ENCODE peak calls at places on chromosomes 4 and X, in four cellular contexts. I is CD4-positive, alpha-beta T cell; N is H1; J is fibroblast of mammary gland. V is an unnamed sample.
A peak's percentile ranks its signal among the peaks of the same experiment; 100 is the strongest.

GRCh38 chr4:98447648-98448047 is 186.5 kb downstream of the RAP1GDS1 start:
- DNase-seq in I (no peak), J (no peak), N (no peak), V (no peak)

GRCh38 chr4:22474636-22475310 is 41.1 kb downstream of the ADGRA3 start:
- DNase-seq in J (peak; percentile 45), N (no peak), I (no peak), V (no peak)

GRCh38 chr4:2500547-2500946 is 31.6 kb downstream of the RNF4 start:
- DNase-seq in I (no peak), J (peak; percentile 30), N (no peak), V (no peak)

GRCh38 chrX:48498374-48498809 is 10.4 kb upstream of the PORCN start:
- DNase-seq in N (no peak), J (peak; percentile 89), I (no peak), V (no peak)

GRCh38 chr4:53962516-53963225 is 101.7 kb downstream of the CHIC2 start:
- DNase-seq in I (no peak), J (peak; percentile 89), N (no peak), V (no peak)

GRCh38 chr4:122576261-122577188 is 44.3 kb downstream of the IL21 start:
- DNase-seq in J (peak; percentile 60), I (peak; percentile 10), N (no peak), V (no peak)

GRCh38 chr4:1113311-1114009 is at the start of gene RNF212:
- DNase-seq in J (peak; percentile 9), I (peak; percentile 45), N (no peak), V (peak; percentile 36)

GRCh38 chrX:15973299-15973698 is 118.7 kb upstream of the AP1S2 start:
- DNase-seq in N (peak; percentile 25), J (peak; percentile 54), I (peak; percentile 1), V (no peak)

GRCh38 chr4:85475631-85476233 is 782 bp downstream of the ARHGAP24 start:
- DNase-seq in J (peak; percentile 34), I (no peak), N (no peak), V (no peak)

GRCh38 chrX:150446151-150446550 is 83.0 kb downstream of the MAMLD1 start:
- DNase-seq in J (no peak), N (no peak), I (no peak), V (no peak)

GRCh38 chrX:142089193-142089592 is 115.9 kb downstream of the MAGEC2 start:
- DNase-seq in J (peak; percentile 8), N (no peak), I (no peak), V (no peak)

GRCh38 chr4:64158648-64159326 is 250.5 kb downstream of the TECRL start:
- DNase-seq in J (peak; percentile 64), N (no peak), I (peak; percentile 3), V (no peak)

GRCh38 chr4:13938299-13938698 is 310.8 kb upstream of the BOD1L1 start:
- DNase-seq in J (no peak), I (no peak), N (no peak), V (no peak)

GRCh38 chr4:73704314-73705055 is 35.9 kb upstream of the CXCL8 start:
- DNase-seq in J (peak; percentile 100), I (no peak), N (no peak), V (no peak)

GRCh38 chr4:100079264-100079663 is 111.0 kb downstream of the DDIT4L start:
- DNase-seq in N (no peak), J (no peak), I (no peak), V (no peak)

GRCh38 chr4:107562306-107562705 is 157.7 kb downstream of the PAPSS1 start:
- DNase-seq in I (no peak), J (no peak), N (no peak), V (no peak)

GRCh38 chrX:7948483-7948882 is 21.3 kb upstream of the PNPLA4 start:
- DNase-seq in N (no peak), I (no peak), J (no peak), V (no peak)

GRCh38 chr4:5704276-5704675 is 4.1 kb downstream of the EVC2 start:
- DNase-seq in I (no peak), J (no peak), N (no peak), V (no peak)

GRCh38 chrX:107673933-107674479 is 45.7 kb downstream of the PRPS1 start:
- DNase-seq in I (peak; percentile 88), N (no peak), J (peak; percentile 95), V (peak; percentile 71)

GRCh38 chr4:110926841-110927400 is 304.0 kb upstream of the PITX2 start:
- DNase-seq in J (no peak), I (no peak), N (no peak), V (no peak)

GRCh38 chrX:46029777-46030176 is 515.4 kb downstream of the ZNF674 start:
- DNase-seq in J (no peak), I (no peak), N (no peak), V (no peak)

GRCh38 chr4:187770345-187770744 is 225.2 kb upstream of the ZFP42 start:
- DNase-seq in N (no peak), J (no peak), I (no peak), V (no peak)

DNA sequence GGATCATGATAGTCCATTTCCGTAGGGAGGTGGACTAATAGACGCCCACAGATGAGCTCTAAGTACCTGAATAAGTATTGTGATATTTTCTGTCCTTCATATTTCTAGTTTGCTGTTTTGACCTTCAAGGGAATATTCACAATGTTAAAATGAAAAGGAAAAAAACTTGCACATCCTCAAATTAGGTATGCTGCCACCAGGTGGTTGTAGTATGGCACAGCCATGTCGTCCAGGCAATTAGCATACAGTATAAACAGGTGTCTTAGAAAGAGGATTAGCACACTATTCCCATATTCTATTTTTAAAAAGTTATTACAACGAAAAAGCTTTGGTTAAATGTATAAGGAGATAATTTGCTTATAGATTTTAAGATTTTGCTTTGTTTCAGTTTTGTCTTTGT is 802.0 kb downstream of the RPA4 start:
- DNase-seq in N (no peak), I (no peak), J (peak; percentile 44), V (no peak)
- TF ChIP-seq CTCF in N (peak; percentile 50), I (peak; percentile 17), J (peak; percentile 77), V (no peak)

GRCh38 chr4:182263562-182263961 is 20.4 kb downstream of the TENM3 start:
- DNase-seq in N (no peak), J (no peak), I (no peak), V (no peak)

GRCh38 chr4:182268966-182269365 is 25.8 kb downstream of the TENM3 start:
- DNase-seq in N (no peak), I (no peak), J (no peak), V (no peak)

GRCh38 chr4:182264139-182264752 is 21.0 kb downstream of the TENM3 start:
- DNase-seq in N (no peak), J (no peak), I (no peak), V (no peak)

GRCh38 chr4:182267048-182267447 is 23.8 kb downstream of the TENM3 start:
- DNase-seq in J (no peak), I (no peak), N (no peak), V (no peak)

DNA sequence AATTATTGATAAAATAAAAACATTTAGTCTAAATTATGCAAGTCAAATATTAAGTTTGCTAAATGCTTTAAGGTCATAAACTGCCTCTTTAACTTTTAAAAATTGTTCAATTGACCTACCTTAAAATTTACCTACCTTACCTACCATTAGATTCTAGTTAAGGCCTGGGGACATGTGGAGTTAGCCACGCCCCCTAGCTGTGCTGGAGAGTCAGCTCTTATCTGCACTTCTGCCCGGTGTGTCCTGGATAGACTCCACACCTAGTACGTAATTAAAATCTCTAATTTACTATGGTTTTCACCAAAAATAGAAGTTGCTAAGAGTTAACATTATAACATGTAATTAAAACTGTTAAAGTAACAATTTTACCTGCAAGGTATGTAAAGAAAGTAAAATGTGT is 22.7 kb downstream of the TENM3 start:
- DNase-seq in J (no peak), I (no peak), N (no peak), V (no peak)
- TF ChIP-seq CTCF in J (no peak), I (no peak), N (peak; percentile 24), V (no peak)

DNA sequence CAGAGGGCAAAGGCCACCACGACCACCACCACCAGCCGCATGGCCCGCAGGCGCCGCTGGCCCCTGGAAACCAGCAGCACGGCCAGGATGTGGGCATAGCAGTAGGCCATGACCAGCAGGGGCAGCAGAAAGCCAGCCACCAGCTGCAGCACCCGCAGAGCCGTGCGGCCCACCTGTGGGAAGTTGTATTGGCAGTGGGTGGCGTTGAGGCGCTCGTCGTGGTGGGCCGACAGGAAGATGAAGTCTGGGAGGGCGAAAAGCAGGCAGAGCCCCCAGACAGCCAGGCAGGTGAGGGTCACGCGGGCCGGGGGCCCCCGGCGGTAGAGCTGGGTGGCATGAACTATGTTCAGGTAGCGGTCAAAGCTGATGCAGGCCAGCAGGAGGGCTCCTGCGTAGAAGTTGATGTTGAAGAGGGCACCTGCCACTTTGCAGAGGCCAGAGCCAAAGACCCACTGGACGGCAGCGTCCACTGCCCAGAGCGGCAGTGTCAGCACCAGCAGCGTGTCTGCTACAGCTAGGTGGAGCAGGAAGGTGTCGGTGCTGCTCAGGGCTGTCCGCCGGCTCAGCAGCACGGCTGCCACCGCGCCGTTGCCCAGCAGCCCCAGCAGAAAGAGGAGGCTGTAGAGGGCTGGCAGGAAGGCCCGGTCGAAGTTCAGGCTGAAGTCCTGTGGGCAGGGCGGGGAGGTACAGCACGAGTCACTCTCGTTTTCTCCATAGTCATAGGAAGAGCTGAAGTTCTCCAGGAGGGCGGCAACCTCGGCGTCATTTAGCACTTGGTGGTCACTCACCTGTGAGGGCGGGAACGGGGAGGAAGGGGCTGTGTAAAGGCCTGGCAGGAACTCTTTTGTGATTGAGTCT is 1.4 kb downstream of the CXCR3 start:
- DNase-seq in I (no peak), N (no peak), J (no peak), V (no peak)
- TF ChIP-seq CTCF in I (no peak), N (peak; percentile 29), J (no peak), V (no peak)

DNA sequence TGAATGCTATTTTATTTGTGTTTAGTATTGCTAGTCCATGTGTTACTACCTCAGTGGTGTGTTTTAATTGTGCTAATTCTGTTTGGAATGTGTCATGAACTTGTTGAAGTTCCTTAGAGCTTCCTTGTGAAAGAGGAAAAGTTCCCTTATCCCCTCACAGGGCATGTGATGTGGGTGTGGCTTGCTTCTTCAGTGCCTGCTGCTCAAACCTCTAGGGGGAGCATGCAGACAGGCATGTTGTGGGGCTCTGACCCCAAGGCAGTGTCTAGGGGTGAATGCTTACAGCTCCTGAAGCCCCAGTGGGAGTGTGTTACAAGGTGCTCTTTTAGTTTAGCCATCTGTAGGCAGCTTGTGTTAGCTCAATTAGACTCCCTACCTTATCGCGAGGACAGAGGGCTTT is 86.5 kb downstream of the MAGED4 start:
- DNase-seq in J (peak; percentile 15), N (peak; percentile 7), I (no peak), V (no peak)
- TF ChIP-seq CTCF in J (peak; percentile 39), N (peak; percentile 76), I (no peak), V (no peak)

DNA sequence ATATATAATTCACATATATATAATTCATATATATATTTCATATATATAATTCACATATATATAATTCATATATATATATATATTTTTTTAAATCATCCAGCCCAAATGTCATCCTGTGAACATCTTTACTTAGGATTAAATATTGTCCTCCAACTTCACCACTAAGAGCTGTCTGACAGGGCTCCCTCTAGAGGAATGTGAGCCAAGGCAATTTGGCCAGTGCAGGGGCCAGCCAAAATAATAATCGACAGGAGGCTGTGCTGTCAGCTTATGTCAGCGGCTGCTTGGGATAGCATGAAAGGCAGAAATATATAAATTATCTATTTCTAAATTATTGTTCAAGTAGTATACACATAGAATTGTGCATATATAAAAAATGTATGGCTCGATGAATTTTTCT is 29.5 kb downstream of the EGFL6 start:
- DNase-seq in N (no peak), I (no peak), J (peak; percentile 25), V (no peak)
- TF ChIP-seq CTCF in N (peak; percentile 18), I (no peak), J (peak; percentile 45), V (no peak)

V was measured in activated B cell treated with CpG ODN at 0.5 μM for 24 hours.